ENCODE peak calls at places on chromosome 1, in eight cellular contexts. X is GM06990; F is kidney glomerular epithelial cell; D is CD8-positive, alpha-beta T cell; W is activated naive CD8-positive, alpha-beta T cell treated with anti-CD3 and anti-CD28 coated beads for 36 hours; V is activated CD4-positive, alpha-beta T cell treated with anti-CD3 and anti-CD28 coated beads, Interleukin-2, amount 50 U/mL, for 48 hours; A is stimulated activated naive CD4-positive, alpha-beta T cell; T is neural crest cell. I is an unnamed sample.

GRCh38 chr1:168629466-168629865 is 53.1 kb downstream of the XCL1 start:
- DNase-seq in F (no peak), A (no peak), X (no peak), W (no peak), T (no peak), V (no peak), D (no peak), I (no peak)

GRCh38 chr1:233544304-233544703 is 69.6 kb upstream of the KCNK1 start:
- DNase-seq in W (no peak), X (no peak), F (no peak), V (no peak), D (no peak), A (no peak), T (no peak), I (no peak)

GRCh38 chr1:66723985-66724384 is 28.3 kb upstream of the DYNLT5 start:
- DNase-seq in T (no peak), W (no peak), F (peak), X (no peak), D (no peak), V (no peak), A (no peak), I (no peak)

GRCh38 chr1:200891774-200892157 is 2.9 kb upstream of the INAVA start:
- DNase-seq in F (no peak), W (no peak), T (peak), D (no peak), X (no peak), V (no peak), A (no peak), I (no peak)

GRCh38 chr1:201886103-201886885 is 2.4 kb upstream of the SHISA4 start:
- DNase-seq in W (no peak), D (no peak), X (no peak), V (no peak), F (no peak), A (no peak), T (no peak), I (no peak)

GRCh38 chr1:208243522-208243850 is 698 bp downstream of the PLXNA2 start:
- DNase-seq in D (peak), A (no peak), X (peak), T (no peak), F (no peak), V (peak), W (peak), I (no peak)

GRCh38 chr1:21631944-21632887 is 36.9 kb downstream of the RAP1GAP start:
- DNase-seq in A (no peak), D (no peak), T (no peak), F (peak), W (no peak), V (no peak), X (no peak), I (no peak)

GRCh38 chr1:227234998-227235405 is 83.3 kb downstream of the CDC42BPA start:
- DNase-seq in F (peak), D (no peak), V (no peak), W (no peak), A (no peak), X (no peak), T (peak), I (peak)

GRCh38 chr1:50719126-50719525 is 240.9 kb downstream of the FAF1 start:
- DNase-seq in X (no peak), V (no peak), T (no peak), A (no peak), D (no peak), F (no peak), W (no peak), I (no peak)

GRCh38 chr1:10682449-10683365 is 113.7 kb downstream of the CASZ1 start:
- DNase-seq in T (no peak), F (no peak), W (no peak), X (no peak), A (no peak), V (no peak), D (no peak), I (no peak)

GRCh38 chr1:30845891-30846290 is 62.7 kb downstream of the SDC3 start:
- DNase-seq in W (no peak), D (no peak), V (no peak), T (no peak), X (no peak), F (no peak), A (no peak), I (no peak)

GRCh38 chr1:218297867-218298266 is 12.8 kb downstream of the RRP15 start:
- DNase-seq in T (no peak), X (no peak), D (no peak), F (no peak), A (no peak), V (no peak), W (no peak), I (no peak)

GRCh38 chr1:161230762-161231161 is 4.9 kb downstream of the TOMM40L start:
- DNase-seq in A (no peak), F (no peak), V (no peak), X (no peak), T (no peak), W (no peak), D (no peak), I (no peak)

GRCh38 chr1:89833183-89834077 is 12.6 kb downstream of the LRRC8D start:
- DNase-seq in X (no peak), T (no peak), D (no peak), A (no peak), F (no peak), V (no peak), W (no peak), I (no peak)

GRCh38 chr1:230849451-230850194 is 18.7 kb downstream of the C1orf198 start:
- DNase-seq in X (no peak), D (no peak), W (no peak), A (no peak), F (peak), V (no peak), T (no peak), I (no peak)

GRCh38 chr1:236275586-236275985 is 6.2 kb downstream of the ERO1B start:
- DNase-seq in D (no peak), W (no peak), X (no peak), A (no peak), F (no peak), T (no peak), V (no peak), I (no peak)

GRCh38 chr1:48000883-48001282 is 3.7 kb upstream of the TRABD2B start:
- DNase-seq in D (no peak), V (no peak), T (no peak), W (no peak), X (no peak), A (no peak), F (peak), I (no peak)

GRCh38 chr1:198246331-198246730 is 89.5 kb downstream of the NEK7 start:
- DNase-seq in V (no peak), A (no peak), X (no peak), F (no peak), W (no peak), D (no peak), T (no peak), I (no peak)

GRCh38 chr1:238606896-238607295 is 716.2 kb upstream of the ZP4 start:
- DNase-seq in D (no peak), X (no peak), W (no peak), V (no peak), A (no peak), T (no peak), F (no peak), I (peak)

I was measured in Panc1.